ENCODE peak calls at places on chromosomes 5 and 9, in nine cellular contexts. B is heart left ventricle, R is WERI-Rb-1, K is uterus, J is A549, Y is fibroblast of the aortic adventitia, D is fibroblast of lung, G is cardiac muscle cell, M is heart right ventricle. X is an unnamed sample.

GRCh38 chr5:173582198-173583092 is 34.0 kb downstream of the BOD1 start:
- DNase-seq in B (peak), R (no peak), K (no peak), J (no peak), Y (peak), D (peak), G (peak), M (no peak), X (peak)

GRCh38 chr9:74876611-74877010 is 11.1 kb downstream of the TRPM6 start:
- DNase-seq in B (no peak), R (no peak), K (no peak), J (no peak), Y (no peak), D (no peak), G (no peak), M (no peak), X (no peak)

GRCh38 chr9:123445981-123446610 is 90.1 kb downstream of the CRB2 start:
- DNase-seq in B (no peak), R (no peak), K (no peak), J (no peak), Y (no peak), D (peak), G (peak), M (no peak), X (peak)

GRCh38 chr9:87613265-87614111 is 112.4 kb upstream of the CTSL start:
- DNase-seq in B (no peak), R (no peak), K (no peak), J (no peak), Y (peak), D (peak), G (no peak), M (no peak), X (no peak)

GRCh38 chr5:43729846-43730478 is 127.0 kb downstream of the NNT start:
- DNase-seq in B (no peak), R (no peak), K (no peak), J (no peak), Y (peak), D (peak), G (peak), M (no peak), X (peak)

GRCh38 chr5:39905356-39905755 is 480.6 kb upstream of the DAB2 start:
- DNase-seq in B (no peak), R (no peak), K (no peak), J (no peak), Y (peak), D (peak), G (peak), M (no peak), X (no peak)

GRCh38 chr9:99069532-99069931 is 35.4 kb upstream of the TGFBR1 start:
- DNase-seq in B (peak), R (no peak), K (no peak), J (no peak), Y (no peak), D (no peak), G (no peak), M (no peak), X (no peak)

GRCh38 chr9:133048595-133048994 is 13.2 kb upstream of the CEL start:
- DNase-seq in B (no peak), R (peak), K (no peak), J (peak), Y (no peak), D (no peak), G (peak), M (no peak), X (peak)

GRCh38 chr5:177319913-177320588 is 8.4 kb upstream of the MXD3 start:
- DNase-seq in B (no peak), R (no peak), K (no peak), J (no peak), Y (no peak), D (no peak), G (no peak), M (no peak), X (no peak)

GRCh38 chr5:133565993-133566392 is 46.3 kb downstream of the FSTL4 start:
- DNase-seq in B (peak), R (no peak), K (no peak), J (no peak), Y (peak), D (peak), G (peak), M (no peak), X (peak)

GRCh38 chr5:150376799-150377771 is 19.6 kb downstream of the TCOF1 start:
- DNase-seq in B (no peak), R (no peak), K (no peak), J (no peak), Y (peak), D (peak), G (peak), M (no peak), X (peak)

GRCh38 chr9:127108182-127108876 is 14.1 kb downstream of the ANGPTL2 start:
- DNase-seq in B (no peak), R (no peak), K (no peak), J (no peak), Y (no peak), D (no peak), G (no peak), M (no peak), X (no peak)

GRCh38 chr5:151448038-151448985 is 909 bp downstream of the SLC36A1 start:
- DNase-seq in B (no peak), R (peak), K (peak), J (no peak), Y (peak), D (peak), G (peak), M (no peak), X (no peak)

GRCh38 chr5:133052317-133053175 is 733 bp downstream of the HSPA4 start:
- DNase-seq in B (peak), R (peak), K (peak), J (peak), Y (peak), D (peak), G (peak), M (peak), X (peak)

GRCh38 chr5:135829179-135829578 is 5.3 kb upstream of the SLC25A48 start:
- DNase-seq in B (no peak), R (no peak), K (no peak), J (no peak), Y (no peak), D (no peak), G (no peak), M (no peak), X (no peak)

GRCh38 chr5:19035816-19036215 is 952.2 kb downstream of the CDH18 start:
- DNase-seq in B (no peak), R (no peak), K (no peak), J (no peak), Y (no peak), D (no peak), G (no peak), M (no peak), X (no peak)

GRCh38 chr5:58793888-58794287 is 211.0 kb downstream of the RAB3C start:
- DNase-seq in B (no peak), R (no peak), K (no peak), J (no peak), Y (no peak), D (no peak), G (no peak), M (no peak), X (no peak)

GRCh38 chr5:82720213-82720612 is 357.0 kb downstream of the TMEM167A start:
- DNase-seq in B (no peak), R (no peak), K (no peak), J (no peak), Y (peak), D (no peak), G (no peak), M (no peak), X (no peak)

GRCh38 chr5:77015938-77016569 is 14.2 kb upstream of the AGGF1 start:
- DNase-seq in B (no peak), R (no peak), K (no peak), J (no peak), Y (peak), D (peak), G (peak), M (no peak), X (peak)

GRCh38 chr9:708182-708555 is 133.3 kb upstream of the DMRT1 start:
- DNase-seq in B (no peak), R (no peak), K (no peak), J (no peak), Y (peak), D (no peak), G (no peak), M (no peak), X (no peak)

GRCh38 chr9:710951-711745 is 130.3 kb upstream of the DMRT1 start:
- DNase-seq in B (no peak), R (no peak), K (no peak), J (no peak), Y (no peak), D (no peak), G (no peak), M (no peak), X (no peak)

GRCh38 chr9:706606-707451 is 134.7 kb upstream of the DMRT1 start:
- DNase-seq in B (peak), R (no peak), K (peak), J (no peak), Y (peak), D (peak), G (peak), M (peak), X (peak)

GRCh38 chr9:706073-706472 is 135.4 kb upstream of the DMRT1 start:
- DNase-seq in B (no peak), R (no peak), K (no peak), J (no peak), Y (no peak), D (no peak), G (no peak), M (no peak), X (no peak)

GRCh38 chr9:708556-709432 is 132.7 kb upstream of the DMRT1 start:
- DNase-seq in B (peak), R (no peak), K (no peak), J (no peak), Y (peak), D (no peak), G (no peak), M (no peak), X (no peak)
- H3K4me3 ChIP-seq in B (peak), R (no peak), K (peak), J (no peak), Y (peak), D (peak), G (no peak), M (peak), X (peak)

GRCh38 chr9:114371343-114371985 is 16.3 kb downstream of the AKNA start:
- DNase-seq in B (no peak), R (no peak), K (no peak), J (no peak), Y (no peak), D (no peak), G (no peak), M (no peak), X (no peak)
- H3K4me3 ChIP-seq in B (no peak), R (no peak), K (no peak), J (no peak), Y (no peak), D (no peak), G (no peak), M (no peak), X (no peak)

DNA sequence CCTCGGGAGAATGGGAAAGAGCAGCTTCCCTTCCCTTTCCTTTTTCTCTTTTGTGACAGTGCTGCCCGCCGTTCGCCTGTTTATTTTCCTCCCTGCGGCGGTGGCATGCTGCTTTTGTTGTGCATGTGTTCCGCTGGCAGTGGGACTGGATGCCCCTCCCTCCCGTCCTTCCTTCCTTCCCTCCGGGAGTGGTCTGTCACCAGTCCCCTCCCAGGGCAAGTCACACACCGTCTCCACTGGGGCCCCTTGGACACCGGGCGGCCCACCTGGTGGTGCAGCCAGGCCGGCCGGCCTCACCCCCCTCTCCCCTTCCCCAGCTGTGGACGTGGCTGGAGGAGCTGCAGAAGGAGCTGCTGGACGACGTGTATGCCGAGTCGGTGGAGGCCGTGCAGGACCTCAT is 214.7 kb downstream of the TRIO start:
- DNase-seq in B (no peak), R (no peak), K (no peak), J (no peak), Y (no peak), D (no peak), G (no peak), M (no peak), X (no peak)
- H3K4me3 ChIP-seq in B (no peak), R (no peak), K (no peak), J (no peak), Y (no peak), D (no peak), G (no peak), M (peak), X (no peak)

DNA sequence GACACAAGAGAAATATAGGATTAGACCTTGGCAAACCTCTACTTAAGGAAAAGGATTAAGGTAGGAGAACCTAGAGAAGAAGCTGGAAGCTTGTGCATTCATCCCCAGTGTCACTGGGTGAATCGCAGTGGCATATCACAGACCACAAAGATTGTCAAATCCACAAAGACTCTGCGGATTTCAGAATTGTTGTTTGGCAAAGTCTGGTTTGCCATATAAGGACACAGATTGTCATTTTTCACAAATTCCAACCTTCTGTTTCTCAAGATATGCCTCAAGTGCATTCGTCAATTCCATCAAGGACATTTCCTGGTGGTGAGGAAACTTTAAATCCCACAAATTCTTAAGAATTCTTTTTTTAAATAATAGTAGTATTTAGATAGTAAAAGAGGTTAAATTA is 395.1 kb upstream of the PAPPA start:
- DNase-seq in B (no peak), R (no peak), K (no peak), J (no peak), Y (no peak), D (no peak), G (peak), M (no peak), X (no peak)
- H3K4me3 ChIP-seq in B (no peak), R (no peak), K (no peak), J (no peak), Y (no peak), D (no peak), G (no peak), M (no peak), X (no peak)

DNA sequence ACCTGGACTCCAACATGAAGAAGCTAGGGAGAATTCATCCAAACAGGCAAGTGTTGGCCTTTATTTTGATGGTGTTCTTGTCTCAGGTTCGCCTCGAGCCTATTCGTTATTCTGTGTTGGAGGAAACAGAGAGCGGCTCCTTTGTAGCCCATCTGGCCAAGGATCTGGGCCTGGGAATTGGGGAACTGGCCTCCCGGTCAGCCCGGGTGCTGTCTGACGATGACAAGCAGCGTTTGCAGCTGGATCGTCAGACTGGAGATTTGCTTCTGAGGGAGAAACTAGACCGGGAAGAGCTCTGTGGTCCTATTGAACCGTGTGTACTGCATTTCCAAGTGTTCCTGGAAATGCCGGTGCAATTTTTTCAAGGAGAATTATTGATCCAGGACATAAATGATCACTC is 367 bp downstream of the PCDHB4 start:
- DNase-seq in B (no peak), R (no peak), K (no peak), J (no peak), Y (no peak), D (no peak), G (no peak), M (no peak), X (no peak)
- H3K4me3 ChIP-seq in B (peak), R (no peak), K (peak), J (no peak), Y (no peak), D (no peak), G (no peak), M (peak), X (no peak)

GRCh38 chr9:72309366-72310133 is 55.5 kb downstream of the ZFAND5 start:
- DNase-seq in B (no peak), R (no peak), K (no peak), J (no peak), Y (no peak), D (no peak), G (no peak), M (no peak), X (no peak)

GRCh38 chr9:72315510-72316287 is 49.3 kb downstream of the ZFAND5 start:
- DNase-seq in B (no peak), R (peak), K (no peak), J (peak), Y (peak), D (peak), G (peak), M (no peak), X (peak)

GRCh38 chr9:72312563-72312962 is 52.4 kb downstream of the ZFAND5 start:
- DNase-seq in B (no peak), R (no peak), K (no peak), J (no peak), Y (no peak), D (no peak), G (no peak), M (no peak), X (no peak)

GRCh38 chr9:72313507-72313906 is 51.5 kb downstream of the ZFAND5 start:
- DNase-seq in B (no peak), R (peak), K (no peak), J (no peak), Y (no peak), D (no peak), G (no peak), M (no peak), X (no peak)

DNA sequence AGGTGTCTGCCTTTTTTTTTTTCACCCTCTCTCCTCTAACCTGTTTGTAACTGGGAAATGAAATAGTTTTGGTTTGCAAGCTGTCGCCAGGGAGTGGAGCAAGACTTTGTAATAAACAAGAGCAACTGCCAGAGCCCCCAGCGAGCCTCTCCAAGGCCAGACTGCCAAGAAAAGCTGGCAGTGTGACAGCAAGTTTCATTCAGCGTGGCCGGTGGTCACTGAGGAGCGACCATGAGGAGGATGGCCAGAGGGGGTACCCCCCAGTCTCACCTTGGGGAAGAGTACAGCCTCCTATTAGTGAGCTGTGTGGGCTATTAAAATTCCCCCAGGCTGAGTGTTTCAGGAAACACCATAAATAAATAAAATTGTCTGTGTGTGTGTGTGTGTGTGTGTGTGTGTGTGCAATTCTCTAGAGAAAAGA is 49.9 kb downstream of the ZFAND5 start:
- DNase-seq in B (peak), R (peak), K (peak), J (peak), Y (peak), D (peak), G (peak), M (peak), X (peak)
- H3K4me3 ChIP-seq in B (no peak), R (peak), K (no peak), J (peak), Y (no peak), D (peak), G (no peak), M (peak), X (no peak)

X was measured in IMR-90.